ENCODE peak calls at places on chromosomes 5 and 9, in four cellular contexts. C is SK-N-SH, L is K562, A is GM12878. V is an unnamed sample.

GRCh38 chr5:112933651-112934365 is 11.8 kb upstream of the REEP5 start:
- DNase-seq in C (no peak), L (no peak), A (no peak), V (no peak)

GRCh38 chr5:80369521-80369920 is 38.3 kb upstream of the ZFYVE16 start:
- DNase-seq in C (no peak), L (no peak), A (no peak), V (no peak)

GRCh38 chr9:19480345-19480744 is 71.5 kb downstream of the ACER2 start:
- DNase-seq in C (no peak), L (no peak), A (no peak), V (no peak)

GRCh38 chr9:87389936-87390335 is 107.7 kb upstream of the DAPK1 start:
- DNase-seq in C (no peak), L (no peak), A (no peak), V (no peak)

GRCh38 chr9:94779693-94780290 is 53.3 kb downstream of the AOPEP start:
- DNase-seq in C (no peak), L (no peak), A (no peak), V (no peak)

GRCh38 chr5:129027260-129027659 is 62.0 kb downstream of the SLC27A6 start:
- DNase-seq in C (peak), L (no peak), A (no peak), V (no peak)

GRCh38 chr9:91681461-91682305 is 258.1 kb upstream of the NFIL3 start:
- DNase-seq in C (peak), L (peak), A (no peak), V (peak)

GRCh38 chr9:84373975-84374374 is 33.4 kb upstream of the SLC28A3 start:
- DNase-seq in C (no peak), L (no peak), A (no peak), V (no peak)

DNA sequence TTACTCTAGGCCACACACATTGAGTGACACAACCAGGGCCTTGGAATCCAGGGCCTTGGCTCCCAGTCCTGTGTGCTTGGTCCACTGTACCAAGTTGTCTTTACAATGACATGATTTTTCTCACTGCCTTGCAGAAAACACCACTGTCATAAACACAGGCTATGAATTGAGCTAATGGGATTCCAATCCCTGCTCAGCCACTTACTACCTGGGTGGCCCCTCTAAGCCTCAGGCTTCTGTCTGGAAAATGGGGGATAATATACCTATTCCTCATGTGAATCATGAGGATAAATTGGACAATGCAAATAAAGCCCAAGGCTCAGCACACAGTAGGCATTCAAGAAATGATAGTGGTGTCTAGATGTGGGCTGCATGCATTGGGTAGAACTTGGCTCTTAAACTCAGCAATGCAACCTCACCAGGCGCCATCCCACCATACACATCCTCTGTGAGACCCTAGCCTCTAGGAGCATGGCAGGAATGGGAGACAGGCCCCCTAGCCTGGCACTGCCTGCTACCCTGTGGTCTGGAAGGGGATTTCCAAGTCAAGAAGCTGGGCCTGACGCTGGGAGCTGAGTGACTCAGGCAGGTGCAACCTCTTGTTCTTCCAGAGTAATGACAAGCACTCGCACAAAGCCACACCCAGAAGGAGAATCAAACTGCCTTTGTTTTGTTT is 2.3 kb upstream of the TNIP1 start:
- DNase-seq in C (no peak), L (no peak), A (no peak), V (no peak)
- TF ChIP-seq NRF1 in C (no peak), L (no peak), A (no peak), V (no peak)

GRCh38 chr5:64147849-64148441 is 17.7 kb upstream of the RNF180 start:
- DNase-seq in C (peak), L (peak), A (no peak), V (peak)
- TF ChIP-seq NRF1 in C (no peak), L (no peak), A (no peak), V (no peak)

DNA sequence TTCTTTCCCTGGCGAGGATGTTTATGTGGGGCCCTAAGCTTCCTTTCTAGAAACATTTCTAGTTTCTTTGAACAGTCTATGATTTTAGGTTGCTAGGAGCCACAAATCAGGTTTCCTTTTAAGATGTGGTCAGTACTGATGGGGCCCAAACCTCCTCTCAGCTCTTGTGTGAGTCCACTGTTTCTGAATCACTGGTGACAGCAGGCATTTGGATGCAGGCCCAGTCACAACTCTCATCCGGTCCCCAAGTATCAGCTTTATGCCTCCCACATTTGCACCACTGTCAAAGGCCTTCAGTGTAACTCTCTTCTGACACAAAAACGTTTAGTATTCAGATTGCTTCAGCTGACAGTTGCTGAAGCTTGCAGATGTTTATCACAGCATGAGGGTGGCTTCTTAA is 7.8 kb downstream of the DMRT2 start:
- DNase-seq in C (no peak), L (no peak), A (no peak), V (no peak)
- TF ChIP-seq NRF1 in C (no peak), L (no peak), A (no peak), V (no peak)

GRCh38 chr9:1647776-1648175 is 367.4 kb upstream of the SMARCA2 start:
- DNase-seq in C (no peak), L (no peak), A (no peak), V (no peak)
- TF ChIP-seq NRF1 in C (no peak), L (no peak), A (no peak), V (no peak)

DNA sequence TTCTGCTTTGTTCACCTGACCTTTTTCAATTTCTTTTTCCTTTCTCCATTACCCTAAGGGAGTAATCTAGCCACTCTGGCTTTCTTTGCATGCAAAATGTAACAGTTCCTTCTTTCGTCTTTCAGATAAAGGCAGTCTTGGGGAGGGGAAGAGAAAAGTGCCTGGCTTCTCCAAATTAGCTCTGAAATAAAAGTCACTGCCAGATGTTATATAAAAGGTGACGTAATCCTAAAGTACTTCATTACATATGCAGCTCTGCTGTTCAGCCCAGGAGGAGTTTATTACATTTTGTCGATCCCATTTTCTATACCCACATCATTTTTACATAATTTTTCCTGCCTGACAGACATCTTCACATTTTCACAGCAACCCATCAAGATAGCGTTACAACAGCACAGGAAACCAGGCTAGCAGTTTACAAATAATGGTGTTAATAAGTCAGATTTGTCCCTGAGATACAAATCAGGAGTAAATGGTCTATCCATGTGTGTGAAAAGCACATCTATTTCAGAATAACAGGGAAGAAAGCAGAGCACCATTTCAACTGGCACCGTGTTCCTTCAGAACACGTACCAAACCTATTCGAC is 86.6 kb upstream of the SLC30A5 start:
- DNase-seq in C (peak), L (no peak), A (no peak), V (no peak)
- TF ChIP-seq NRF1 in C (no peak), L (no peak), A (no peak), V (no peak)

GRCh38 chr9:70101265-70101664 is 57.6 kb downstream of the MAMDC2 start:
- DNase-seq in C (no peak), L (no peak), A (no peak), V (no peak)
- TF ChIP-seq NRF1 in C (no peak), L (no peak), A (no peak), V (no peak)

DNA sequence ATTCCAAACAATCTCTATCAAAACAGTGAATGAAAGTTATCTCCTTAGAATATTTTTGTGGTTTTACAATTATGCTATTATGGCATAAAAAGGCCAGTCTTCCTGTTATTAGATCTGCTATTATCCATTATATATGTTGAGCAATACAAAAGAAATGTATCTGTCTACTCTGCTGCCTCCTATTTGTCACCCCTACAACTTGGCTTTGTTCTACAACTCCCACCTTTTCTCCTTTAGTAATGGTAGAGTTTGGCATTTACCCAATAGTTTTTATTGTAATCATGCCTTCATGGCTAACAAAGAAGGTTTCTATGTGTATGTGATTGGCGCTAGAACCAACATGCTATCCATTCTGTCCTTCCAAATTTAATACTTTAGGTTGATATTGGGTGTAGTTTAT is 189.2 kb upstream of the PRDM9 start:
- DNase-seq in C (no peak), L (no peak), A (no peak), V (no peak)
- TF ChIP-seq NRF1 in C (no peak), L (no peak), A (no peak), V (no peak)

GRCh38 chr9:97845763-97846162 is 7.3 kb upstream of the FOXE1 start:
- DNase-seq in C (no peak), L (no peak), A (no peak), V (no peak)

GRCh38 chr9:97847474-97848236 is 5.4 kb upstream of the FOXE1 start:
- DNase-seq in C (no peak), L (no peak), A (no peak), V (no peak)

GRCh38 chr9:97846347-97846746 is 6.7 kb upstream of the FOXE1 start:
- DNase-seq in C (no peak), L (no peak), A (no peak), V (no peak)

GRCh38 chr9:97842960-97843359 is 10.1 kb upstream of the FOXE1 start:
- DNase-seq in C (no peak), L (no peak), A (no peak), V (no peak)

DNA sequence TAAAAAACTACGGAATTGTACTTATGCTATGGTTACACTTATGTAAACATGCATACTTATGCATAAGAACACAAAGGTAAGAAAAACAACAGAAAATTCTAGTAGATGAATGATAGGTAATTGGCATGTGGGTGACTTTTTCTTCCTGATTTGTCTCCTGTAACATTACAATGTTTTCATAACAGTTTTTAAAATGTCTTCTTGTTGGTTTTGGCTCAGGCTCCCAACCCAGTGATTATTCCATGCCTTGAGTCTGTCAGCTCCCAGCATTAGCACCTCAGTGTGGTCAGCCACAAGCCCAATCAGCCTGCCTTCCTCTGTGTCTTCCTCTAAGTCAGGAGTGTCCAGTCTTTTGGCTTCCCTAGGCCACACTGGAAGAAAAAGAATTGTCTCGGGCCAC is 7.9 kb upstream of the FOXE1 start:
- DNase-seq in C (no peak), L (no peak), A (no peak), V (no peak)
- TF ChIP-seq NRF1 in C (no peak), L (no peak), A (no peak), V (no peak)

V was measured in H1.